ENCODE peak calls at places on chromosomes 4 and X, in six cellular contexts. One of them, this sample, is unnamed.

GRCh38 chr4:66906314-66906713 is 639.0 kb downstream of the CENPC start:
- DNase-seq in T-helper 2 cell: no peak
- DNase-seq in iPS DF 19.7: no peak
- DNase-seq in ACHN: no peak
- DNase-seq in stimulated activated CD4-positive, alpha-beta T cell treated with anti-CD3 and anti-CD28 coated beads, Interleukin-4, amount 100 ng/mL, for 4 hours: no peak
- DNase-seq in anterior cingulate cortex: no peak
- DNase-seq in this sample: no peak

GRCh38 chr4:5979981-5980380 is 38.2 kb downstream of the C4orf50 start:
- DNase-seq in stimulated activated CD4-positive, alpha-beta T cell treated with anti-CD3 and anti-CD28 coated beads, Interleukin-4, amount 100 ng/mL, for 4 hours: no peak
- DNase-seq in T-helper 2 cell: no peak
- DNase-seq in anterior cingulate cortex: no peak
- DNase-seq in iPS DF 19.7: peak
- DNase-seq in ACHN: peak
- DNase-seq in this sample: no peak

GRCh38 chr4:2535386-2536192 is 858 bp upstream of the FAM193A start:
- DNase-seq in T-helper 2 cell: peak
- DNase-seq in ACHN: peak
- DNase-seq in iPS DF 19.7: no peak
- DNase-seq in stimulated activated CD4-positive, alpha-beta T cell treated with anti-CD3 and anti-CD28 coated beads, Interleukin-4, amount 100 ng/mL, for 4 hours: peak
- DNase-seq in anterior cingulate cortex: peak
- DNase-seq in this sample: peak

GRCh38 chr4:54227261-54228063 is 1.6 kb upstream of the PDGFRA start:
- DNase-seq in T-helper 2 cell: no peak
- DNase-seq in ACHN: peak
- DNase-seq in iPS DF 19.7: no peak
- DNase-seq in anterior cingulate cortex: no peak
- DNase-seq in stimulated activated CD4-positive, alpha-beta T cell treated with anti-CD3 and anti-CD28 coated beads, Interleukin-4, amount 100 ng/mL, for 4 hours: no peak
- DNase-seq in this sample: no peak

GRCh38 chr4:138650917-138651564 is 364.5 kb upstream of the NOCT start:
- DNase-seq in iPS DF 19.7: no peak
- DNase-seq in ACHN: peak
- DNase-seq in anterior cingulate cortex: no peak
- DNase-seq in stimulated activated CD4-positive, alpha-beta T cell treated with anti-CD3 and anti-CD28 coated beads, Interleukin-4, amount 100 ng/mL, for 4 hours: no peak
- DNase-seq in T-helper 2 cell: no peak
- DNase-seq in this sample: no peak

GRCh38 chr4:6250235-6250983 is 19.2 kb upstream of the WFS1 start:
- DNase-seq in anterior cingulate cortex: no peak
- DNase-seq in T-helper 2 cell: peak
- DNase-seq in ACHN: peak
- DNase-seq in stimulated activated CD4-positive, alpha-beta T cell treated with anti-CD3 and anti-CD28 coated beads, Interleukin-4, amount 100 ng/mL, for 4 hours: no peak
- DNase-seq in iPS DF 19.7: no peak
- DNase-seq in this sample: no peak

GRCh38 chr4:118033148-118034060 is 882 bp upstream of the NDST3 start:
- DNase-seq in ACHN: peak
- DNase-seq in iPS DF 19.7: no peak
- DNase-seq in stimulated activated CD4-positive, alpha-beta T cell treated with anti-CD3 and anti-CD28 coated beads, Interleukin-4, amount 100 ng/mL, for 4 hours: no peak
- DNase-seq in anterior cingulate cortex: peak
- DNase-seq in T-helper 2 cell: no peak
- DNase-seq in this sample: no peak

GRCh38 chr4:19309365-19309764 is 942.3 kb upstream of the SLIT2 start:
- DNase-seq in iPS DF 19.7: no peak
- DNase-seq in anterior cingulate cortex: no peak
- DNase-seq in stimulated activated CD4-positive, alpha-beta T cell treated with anti-CD3 and anti-CD28 coated beads, Interleukin-4, amount 100 ng/mL, for 4 hours: no peak
- DNase-seq in T-helper 2 cell: no peak
- DNase-seq in ACHN: peak
- DNase-seq in this sample: no peak

GRCh38 chr4:105808459-105809041 is 86.7 kb upstream of the NPNT start:
- DNase-seq in iPS DF 19.7: no peak
- DNase-seq in ACHN: peak
- DNase-seq in stimulated activated CD4-positive, alpha-beta T cell treated with anti-CD3 and anti-CD28 coated beads, Interleukin-4, amount 100 ng/mL, for 4 hours: no peak
- DNase-seq in anterior cingulate cortex: no peak
- DNase-seq in T-helper 2 cell: no peak
- DNase-seq in this sample: no peak

GRCh38 chr4:80646061-80646460 is 310.5 kb downstream of the CFAP299 start:
- DNase-seq in T-helper 2 cell: no peak
- DNase-seq in iPS DF 19.7: no peak
- DNase-seq in stimulated activated CD4-positive, alpha-beta T cell treated with anti-CD3 and anti-CD28 coated beads, Interleukin-4, amount 100 ng/mL, for 4 hours: no peak
- DNase-seq in ACHN: no peak
- DNase-seq in anterior cingulate cortex: no peak
- DNase-seq in this sample: no peak

GRCh38 chr4:114519368-114519767 is 79.2 kb upstream of the UGT8 start:
- DNase-seq in ACHN: no peak
- DNase-seq in T-helper 2 cell: no peak
- DNase-seq in anterior cingulate cortex: no peak
- DNase-seq in iPS DF 19.7: no peak
- DNase-seq in stimulated activated CD4-positive, alpha-beta T cell treated with anti-CD3 and anti-CD28 coated beads, Interleukin-4, amount 100 ng/mL, for 4 hours: no peak
- DNase-seq in this sample: no peak

GRCh38 chrX:129577473-129577872 is 37.4 kb downstream of the OCRL start:
- DNase-seq in ACHN: peak
- DNase-seq in T-helper 2 cell: no peak
- DNase-seq in iPS DF 19.7: no peak
- DNase-seq in anterior cingulate cortex: peak
- DNase-seq in stimulated activated CD4-positive, alpha-beta T cell treated with anti-CD3 and anti-CD28 coated beads, Interleukin-4, amount 100 ng/mL, for 4 hours: no peak
- DNase-seq in this sample: no peak

GRCh38 chrX:147069926-147070325 is 255.4 kb upstream of the CXorf51A start:
- DNase-seq in anterior cingulate cortex: no peak
- DNase-seq in ACHN: no peak
- DNase-seq in T-helper 2 cell: no peak
- DNase-seq in stimulated activated CD4-positive, alpha-beta T cell treated with anti-CD3 and anti-CD28 coated beads, Interleukin-4, amount 100 ng/mL, for 4 hours: no peak
- DNase-seq in iPS DF 19.7: no peak
- DNase-seq in this sample: no peak

GRCh38 chrX:2692221-2693122 is 1.4 kb downstream of the CD99 start:
- DNase-seq in ACHN: no peak
- DNase-seq in anterior cingulate cortex: no peak
- DNase-seq in iPS DF 19.7: no peak
- DNase-seq in T-helper 2 cell: no peak
- DNase-seq in stimulated activated CD4-positive, alpha-beta T cell treated with anti-CD3 and anti-CD28 coated beads, Interleukin-4, amount 100 ng/mL, for 4 hours: no peak
- DNase-seq in this sample: no peak

GRCh38 chr4:127239902-127240575 is 392.7 kb upstream of the INTU start:
- DNase-seq in stimulated activated CD4-positive, alpha-beta T cell treated with anti-CD3 and anti-CD28 coated beads, Interleukin-4, amount 100 ng/mL, for 4 hours: no peak
- DNase-seq in T-helper 2 cell: no peak
- DNase-seq in ACHN: no peak
- DNase-seq in anterior cingulate cortex: no peak
- DNase-seq in iPS DF 19.7: no peak
- DNase-seq in this sample: no peak

GRCh38 chr4:142155347-142155746 is 519.0 kb downstream of the IL15 start:
- DNase-seq in stimulated activated CD4-positive, alpha-beta T cell treated with anti-CD3 and anti-CD28 coated beads, Interleukin-4, amount 100 ng/mL, for 4 hours: no peak
- DNase-seq in T-helper 2 cell: no peak
- DNase-seq in iPS DF 19.7: no peak
- DNase-seq in ACHN: no peak
- DNase-seq in anterior cingulate cortex: no peak
- DNase-seq in this sample: no peak

GRCh38 chrX:153821066-153821465 is 9.3 kb downstream of the PDZD4 start:
- DNase-seq in stimulated activated CD4-positive, alpha-beta T cell treated with anti-CD3 and anti-CD28 coated beads, Interleukin-4, amount 100 ng/mL, for 4 hours: no peak
- DNase-seq in T-helper 2 cell: no peak
- DNase-seq in iPS DF 19.7: no peak
- DNase-seq in ACHN: no peak
- DNase-seq in anterior cingulate cortex: no peak
- DNase-seq in this sample: no peak

GRCh38 chrX:20974326-20974725 is 399.9 kb upstream of the CNKSR2 start:
- DNase-seq in ACHN: peak
- DNase-seq in stimulated activated CD4-positive, alpha-beta T cell treated with anti-CD3 and anti-CD28 coated beads, Interleukin-4, amount 100 ng/mL, for 4 hours: no peak
- DNase-seq in T-helper 2 cell: no peak
- DNase-seq in iPS DF 19.7: no peak
- DNase-seq in anterior cingulate cortex: no peak
- DNase-seq in this sample: no peak

GRCh38 chr4:147658501-147658900 is 25.5 kb downstream of the PRMT9 start:
- DNase-seq in iPS DF 19.7: no peak
- DNase-seq in stimulated activated CD4-positive, alpha-beta T cell treated with anti-CD3 and anti-CD28 coated beads, Interleukin-4, amount 100 ng/mL, for 4 hours: no peak
- DNase-seq in T-helper 2 cell: no peak
- DNase-seq in ACHN: no peak
- DNase-seq in anterior cingulate cortex: no peak
- DNase-seq in this sample: no peak

GRCh38 chr4:128859887-128860774 is 50.6 kb downstream of the JADE1 start:
- DNase-seq in T-helper 2 cell: no peak
- DNase-seq in iPS DF 19.7: no peak
- DNase-seq in anterior cingulate cortex: no peak
- DNase-seq in ACHN: no peak
- DNase-seq in stimulated activated CD4-positive, alpha-beta T cell treated with anti-CD3 and anti-CD28 coated beads, Interleukin-4, amount 100 ng/mL, for 4 hours: no peak
- DNase-seq in this sample: no peak

GRCh38 chrX:40105791-40106676 is 8.3 kb upstream of the BCOR start:
- DNase-seq in ACHN: peak
- DNase-seq in T-helper 2 cell: peak
- DNase-seq in iPS DF 19.7: no peak
- DNase-seq in stimulated activated CD4-positive, alpha-beta T cell treated with anti-CD3 and anti-CD28 coated beads, Interleukin-4, amount 100 ng/mL, for 4 hours: peak
- DNase-seq in anterior cingulate cortex: peak
- DNase-seq in this sample: peak

GRCh38 chrX:120309873-120310730 is 1.2 kb downstream of the TMEM255A start:
- DNase-seq in ACHN: peak
- DNase-seq in stimulated activated CD4-positive, alpha-beta T cell treated with anti-CD3 and anti-CD28 coated beads, Interleukin-4, amount 100 ng/mL, for 4 hours: no peak
- DNase-seq in anterior cingulate cortex: no peak
- DNase-seq in iPS DF 19.7: no peak
- DNase-seq in T-helper 2 cell: no peak
- DNase-seq in this sample: no peak

GRCh38 chr4:47933798-47934197 is 19.4 kb upstream of the NFXL1 start:
- DNase-seq in ACHN: peak
- DNase-seq in T-helper 2 cell: peak
- DNase-seq in stimulated activated CD4-positive, alpha-beta T cell treated with anti-CD3 and anti-CD28 coated beads, Interleukin-4, amount 100 ng/mL, for 4 hours: no peak
- DNase-seq in iPS DF 19.7: no peak
- DNase-seq in anterior cingulate cortex: no peak
- DNase-seq in this sample: no peak

GRCh38 chrX:103889216-103889615 is 57.2 kb upstream of the RAB9B start:
- DNase-seq in stimulated activated CD4-positive, alpha-beta T cell treated with anti-CD3 and anti-CD28 coated beads, Interleukin-4, amount 100 ng/mL, for 4 hours: no peak
- DNase-seq in T-helper 2 cell: no peak
- DNase-seq in ACHN: peak
- DNase-seq in iPS DF 19.7: no peak
- DNase-seq in anterior cingulate cortex: no peak
- DNase-seq in this sample: no peak

GRCh38 chrX:45716747-45717146 is 516.1 kb upstream of the DIPK2B start:
- DNase-seq in anterior cingulate cortex: no peak
- DNase-seq in stimulated activated CD4-positive, alpha-beta T cell treated with anti-CD3 and anti-CD28 coated beads, Interleukin-4, amount 100 ng/mL, for 4 hours: no peak
- DNase-seq in ACHN: no peak
- DNase-seq in iPS DF 19.7: no peak
- DNase-seq in T-helper 2 cell: no peak
- DNase-seq in this sample: no peak

GRCh38 chr4:189046642-189047041 is 894.0 kb upstream of the FRG1 start:
- DNase-seq in ACHN: no peak
- DNase-seq in stimulated activated CD4-positive, alpha-beta T cell treated with anti-CD3 and anti-CD28 coated beads, Interleukin-4, amount 100 ng/mL, for 4 hours: no peak
- DNase-seq in anterior cingulate cortex: no peak
- DNase-seq in T-helper 2 cell: no peak
- DNase-seq in iPS DF 19.7: peak
- DNase-seq in this sample: no peak

GRCh38 chrX:14043209-14043608 is 13.5 kb upstream of the GEMIN8 start:
- DNase-seq in T-helper 2 cell: no peak
- DNase-seq in ACHN: no peak
- DNase-seq in stimulated activated CD4-positive, alpha-beta T cell treated with anti-CD3 and anti-CD28 coated beads, Interleukin-4, amount 100 ng/mL, for 4 hours: no peak
- DNase-seq in iPS DF 19.7: no peak
- DNase-seq in anterior cingulate cortex: no peak
- DNase-seq in this sample: no peak

GRCh38 chrX:23742693-23743622 is at the start of gene ACOT9:
- DNase-seq in iPS DF 19.7: peak
- DNase-seq in anterior cingulate cortex: peak
- DNase-seq in T-helper 2 cell: peak
- DNase-seq in stimulated activated CD4-positive, alpha-beta T cell treated with anti-CD3 and anti-CD28 coated beads, Interleukin-4, amount 100 ng/mL, for 4 hours: peak
- DNase-seq in ACHN: peak
- DNase-seq in this sample: peak

GRCh38 chrX:152072236-152072635 is 66.1 kb downstream of the MAGEA10 start:
- DNase-seq in T-helper 2 cell: no peak
- DNase-seq in stimulated activated CD4-positive, alpha-beta T cell treated with anti-CD3 and anti-CD28 coated beads, Interleukin-4, amount 100 ng/mL, for 4 hours: no peak
- DNase-seq in ACHN: peak
- DNase-seq in anterior cingulate cortex: no peak
- DNase-seq in iPS DF 19.7: no peak
- DNase-seq in this sample: no peak

This sample was measured in activated T-cell treated with anti-CD3 and anti-CD28 coated beads for 1 hour.